ENCODE peak calls at places on chromosomes 1 and 21, in ten cellular contexts. L, Y, Q, G, N, J, E, S, Z and R are unnamed samples.

GRCh38 chr1:185846672-185847440 is 112.7 kb downstream of the HMCN1 start:
- DNase-seq in L (no peak), Y (no peak), Q (no peak), G (no peak), N (no peak), J (no peak), E (no peak), S (no peak), Z (peak), R (no peak)

GRCh38 chr1:38071530-38072266 is 25.1 kb upstream of the POU3F1 start:
- DNase-seq in L (no peak), Y (no peak), Q (no peak), G (no peak), N (no peak), J (no peak), E (no peak), S (peak), Z (peak), R (peak)

GRCh38 chr1:29831500-29832117 is 595.3 kb downstream of the PTPRU start:
- DNase-seq in L (no peak), Y (no peak), Q (no peak), G (peak), N (no peak), J (no peak), E (no peak), S (no peak), Z (no peak), R (no peak)

GRCh38 chr1:146007048-146007784 is 10.8 kb upstream of the TXNIP start:
- DNase-seq in L (peak), Y (peak), Q (peak), G (peak), N (peak), J (peak), E (peak), S (peak), Z (peak), R (peak)

GRCh38 chr1:226638608-226639007 is 90.0 kb downstream of the STUM start:
- DNase-seq in L (no peak), Y (no peak), Q (peak), G (no peak), N (peak), J (peak), E (no peak), S (no peak), Z (no peak), R (peak)

GRCh38 chr1:217435159-217435558 is 195.7 kb downstream of the GPATCH2 start:
- DNase-seq in L (no peak), Y (no peak), Q (no peak), G (no peak), N (no peak), J (no peak), E (no peak), S (no peak), Z (no peak), R (no peak)

GRCh38 chr1:21939650-21940374 is 2.7 kb upstream of the HSPG2 start:
- DNase-seq in L (peak), Y (peak), Q (peak), G (no peak), N (peak), J (peak), E (no peak), S (peak), Z (peak), R (peak)

GRCh38 chr1:192270398-192270797 is 46.4 kb upstream of the RGS21 start:
- DNase-seq in L (no peak), Y (no peak), Q (no peak), G (no peak), N (no peak), J (no peak), E (no peak), S (no peak), Z (peak), R (no peak)

GRCh38 chr1:118556936-118557335 is 371.9 kb upstream of the SPAG17 start:
- DNase-seq in L (no peak), Y (no peak), Q (no peak), G (no peak), N (no peak), J (no peak), E (no peak), S (no peak), Z (no peak), R (no peak)

GRCh38 chr21:38544681-38545080 is 46.4 kb upstream of the ERG start:
- DNase-seq in L (no peak), Y (no peak), Q (no peak), G (no peak), N (no peak), J (no peak), E (no peak), S (no peak), Z (no peak), R (no peak)

GRCh38 chr1:206110820-206111219 is 6.4 kb downstream of the AVPR1B start:
- DNase-seq in L (no peak), Y (no peak), Q (no peak), G (peak), N (no peak), J (no peak), E (no peak), S (no peak), Z (no peak), R (no peak)

GRCh38 chr1:84675106-84675505 is 15.2 kb downstream of the SSX2IP start:
- DNase-seq in L (no peak), Y (no peak), Q (no peak), G (no peak), N (no peak), J (no peak), E (no peak), S (no peak), Z (peak), R (no peak)

GRCh38 chr1:66336641-66336991 is 197.3 kb upstream of the SGIP1 start:
- DNase-seq in L (no peak), Y (no peak), Q (no peak), G (no peak), N (no peak), J (no peak), E (no peak), S (no peak), Z (no peak), R (no peak)

GRCh38 chr1:115654663-115655306 is 13.0 kb downstream of the VANGL1 start:
- DNase-seq in L (peak), Y (peak), Q (no peak), G (no peak), N (no peak), J (no peak), E (no peak), S (no peak), Z (peak), R (peak)

GRCh38 chr1:246786606-246787238 is 62.5 kb downstream of the SCCPDH start:
- DNase-seq in L (peak), Y (no peak), Q (no peak), G (no peak), N (no peak), J (no peak), E (no peak), S (no peak), Z (no peak), R (no peak)

GRCh38 chr1:30847358-30847972 is 61.1 kb downstream of the SDC3 start:
- DNase-seq in L (peak), Y (peak), Q (peak), G (peak), N (peak), J (peak), E (no peak), S (no peak), Z (peak), R (no peak)

GRCh38 chr21:43321111-43321510 is 105.8 kb downstream of the SIK1 start:
- DNase-seq in L (no peak), Y (no peak), Q (no peak), G (no peak), N (no peak), J (no peak), E (no peak), S (no peak), Z (peak), R (no peak)

GRCh38 chr1:62389531-62389930 is 47.3 kb upstream of the USP1 start:
- DNase-seq in L (no peak), Y (no peak), Q (no peak), G (no peak), N (no peak), J (no peak), E (no peak), S (no peak), Z (no peak), R (no peak)

GRCh38 chr21:38661296-38662223 is 144.2 kb upstream of the ETS2 start:
- DNase-seq in L (no peak), Y (peak), Q (no peak), G (peak), N (no peak), J (peak), E (no peak), S (peak), Z (peak), R (peak)

GRCh38 chr21:31503939-31504338 is 155.6 kb upstream of the SOD1 start:
- DNase-seq in L (no peak), Y (no peak), Q (no peak), G (no peak), N (no peak), J (no peak), E (no peak), S (no peak), Z (no peak), R (peak)

GRCh38 chr1:228289239-228289849 is 81.5 kb downstream of the OBSCN start:
- DNase-seq in L (no peak), Y (no peak), Q (no peak), G (no peak), N (no peak), J (no peak), E (no peak), S (no peak), Z (no peak), R (no peak)

GRCh38 chr1:170676628-170677027 is 12.7 kb downstream of the PRRX1 start:
- DNase-seq in L (no peak), Y (no peak), Q (no peak), G (no peak), N (no peak), J (no peak), E (no peak), S (no peak), Z (peak), R (no peak)

GRCh38 chr1:159009704-159010361 is at the start of gene IFI16:
- DNase-seq in L (no peak), Y (peak), Q (peak), G (no peak), N (peak), J (peak), E (peak), S (peak), Z (peak), R (peak)

GRCh38 chr1:173476197-173476663 is 905 bp upstream of the PRDX6 start:
- DNase-seq in L (no peak), Y (no peak), Q (no peak), G (no peak), N (no peak), J (no peak), E (no peak), S (no peak), Z (no peak), R (no peak)

GRCh38 chr1:43867946-43868740 is 65.5 kb upstream of the ARTN start:
- DNase-seq in L (no peak), Y (no peak), Q (no peak), G (no peak), N (no peak), J (no peak), E (no peak), S (no peak), Z (peak), R (no peak)

GRCh38 chr1:151196292-151196800 is 2.0 kb upstream of the PIP5K1A start:
- DNase-seq in L (peak), Y (peak), Q (peak), G (no peak), N (peak), J (peak), E (peak), S (peak), Z (peak), R (peak)

GRCh38 chr1:149845416-149845815 is 54.0 kb upstream of the BOLA1 start:
- DNase-seq in L (no peak), Y (no peak), Q (no peak), G (no peak), N (peak), J (no peak), E (no peak), S (no peak), Z (no peak), R (no peak)

DNA sequence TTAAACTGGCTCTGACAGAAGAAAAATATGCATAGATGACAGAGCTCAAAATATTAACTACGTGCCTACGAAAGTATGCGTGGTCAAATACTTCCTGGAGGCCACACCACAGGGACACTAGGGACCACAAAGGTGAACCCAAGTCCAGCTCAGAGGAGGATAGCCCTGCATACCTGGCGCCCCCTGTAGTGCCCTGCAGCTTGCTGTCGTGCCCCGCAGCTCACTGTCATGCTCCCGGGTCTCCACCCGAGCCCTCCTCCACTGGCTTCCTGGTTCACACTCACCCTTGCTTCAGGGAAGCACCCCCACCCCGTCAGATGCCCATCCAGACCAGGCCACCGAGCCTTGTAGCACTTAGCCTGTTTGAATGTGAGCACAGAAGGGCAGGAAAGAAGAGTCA is 16.7 kb upstream of the NADK start:
- DNase-seq in L (no peak), Y (no peak), Q (no peak), G (no peak), N (no peak), J (no peak), E (no peak), S (no peak), Z (no peak), R (no peak)
- TF ChIP-seq CTCF in L (no peak), Y (no peak), Q (no peak), G (peak), N (no peak), J (no peak), E (no peak), S (no peak), Z (no peak), R (no peak)

DNA sequence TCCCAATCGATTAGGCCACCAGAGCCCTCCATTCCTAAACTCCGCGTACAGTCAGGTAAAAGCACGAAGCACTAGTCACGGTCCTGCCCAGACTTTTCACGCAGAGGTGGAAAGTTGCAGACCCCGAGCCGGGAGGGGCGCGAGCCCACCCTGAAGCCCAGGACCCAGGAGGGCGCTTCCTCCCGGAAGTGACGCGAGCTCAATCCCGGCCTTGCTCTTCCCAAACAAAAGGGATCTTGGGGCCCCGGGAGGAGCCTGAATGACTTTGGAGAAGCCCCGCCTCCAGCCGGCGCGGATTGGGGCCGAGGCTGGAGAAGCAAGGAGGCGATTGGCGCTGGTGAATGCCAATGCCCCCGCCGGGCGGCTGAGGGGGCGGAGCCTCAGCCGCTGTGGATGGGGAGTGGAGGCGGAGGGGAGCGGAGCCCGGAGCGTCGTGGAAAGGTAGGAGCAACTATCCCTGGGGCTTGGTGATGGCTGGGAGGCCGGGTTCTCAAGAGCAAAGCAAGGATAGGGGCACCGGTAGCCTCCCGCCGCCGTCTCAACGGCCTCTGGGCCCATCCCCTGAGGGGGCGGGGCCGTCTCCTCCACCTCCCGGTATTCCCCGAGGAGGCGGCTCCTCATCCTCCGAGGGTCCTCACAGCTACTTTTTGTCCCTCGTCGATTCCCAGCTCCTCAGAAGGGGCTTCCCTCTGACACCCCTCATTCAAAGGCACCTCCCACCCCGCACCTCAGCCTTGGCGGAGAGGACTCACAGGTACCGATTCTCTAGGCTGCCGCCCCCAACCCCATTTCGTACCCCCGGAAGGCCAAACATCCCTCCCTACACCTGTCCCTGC is at the start of gene CTTNBP2NL:
- DNase-seq in L (peak), Y (peak), Q (peak), G (peak), N (peak), J (peak), E (no peak), S (peak), Z (peak), R (peak)
- TF ChIP-seq POLR2A in L (no peak), Y (peak), Q (peak), G (peak), N (peak), J (peak), E (peak), S (peak), Z (peak), R (peak)

GRCh38 chr21:44927587-44928461 is 7.1 kb upstream of the ITGB2 start:
- DNase-seq in L (no peak), Y (peak), Q (peak), G (no peak), N (peak), J (no peak), E (peak), S (peak), Z (peak), R (no peak)
- H3K27ac ChIP-seq in L (peak), Y (no peak), Q (peak), G (no peak), N (peak), J (no peak), E (peak), S (peak), Z (no peak), R (peak)

GRCh38 chr1:229531326-229531725 is 23.2 kb upstream of the NUP133 start:
- DNase-seq in L (no peak), Y (no peak), Q (no peak), G (no peak), N (no peak), J (no peak), E (no peak), S (no peak), Z (no peak), R (no peak)
- TF ChIP-seq CTCF in L (no peak), Y (no peak), Q (no peak), G (no peak), N (no peak), J (no peak), E (no peak), S (no peak), Z (no peak), R (no peak)